ENCODE peak calls at places on chromosomes 4 and X, in seven cellular contexts. D, X, Q, W, E, A and C are unnamed samples. For H3K4me1, the result is how much of the 10 kb centered on the place peaks cover.

GRCh38 chr4:129239088-129239487 is 143.1 kb downstream of the C4orf33 start:
- DNase-seq in D (peak), W (no peak), A (no peak), E (peak), X (no peak), Q (peak), C (no peak)

GRCh38 chrX:16970977-16971376 is 24.5 kb downstream of the REPS2 start:
- DNase-seq in W (no peak), Q (no peak), D (no peak), E (no peak), A (no peak), X (peak), C (no peak)

GRCh38 chr4:142091085-142091513 is 454.7 kb downstream of the IL15 start:
- DNase-seq in W (no peak), E (no peak), X (peak), A (no peak), Q (peak), D (peak), C (no peak)

GRCh38 chr4:18227880-18228279 is 206.3 kb upstream of the LCORL start:
- DNase-seq in E (peak), Q (no peak), X (no peak), A (no peak), W (no peak), D (no peak), C (no peak)

GRCh38 chr4:109977854-109978501 is 65.3 kb downstream of the EGF start:
- DNase-seq in W (peak), E (no peak), D (peak), Q (peak), A (peak), X (peak), C (no peak)

GRCh38 chr4:41058426-41058825 is 155.9 kb downstream of the APBB2 start:
- DNase-seq in Q (no peak), E (no peak), D (no peak), W (no peak), X (no peak), A (no peak), C (no peak)

GRCh38 chr4:101199507-101200285 is 147.6 kb downstream of the PPP3CA start:
- DNase-seq in X (peak), D (no peak), Q (peak), A (peak), W (no peak), E (no peak), C (no peak)

GRCh38 chr4:73726000-73726399 is 14.4 kb upstream of the CXCL8 start:
- DNase-seq in Q (peak), X (peak), A (no peak), D (no peak), W (peak), E (no peak), C (no peak)

GRCh38 chr4:136643416-136643815 is 888.9 kb downstream of the PCDH18 start:
- DNase-seq in E (no peak), D (no peak), A (peak), X (peak), W (no peak), Q (no peak), C (no peak)

GRCh38 chrX:136728393-136728792 is 52.3 kb downstream of the ARHGEF6 start:
- DNase-seq in W (no peak), A (no peak), D (no peak), X (no peak), E (no peak), Q (no peak), C (no peak)

GRCh38 chrX:136735604-136736003 is 45.1 kb downstream of the ARHGEF6 start:
- DNase-seq in E (no peak), X (no peak), W (no peak), D (no peak), A (no peak), Q (no peak), C (no peak)

GRCh38 chrX:136731798-136732197 is 48.9 kb downstream of the ARHGEF6 start:
- DNase-seq in E (no peak), D (no peak), A (no peak), X (no peak), Q (no peak), W (no peak), C (no peak)

GRCh38 chrX:136733613-136734012 is 47.1 kb downstream of the ARHGEF6 start:
- DNase-seq in Q (no peak), D (no peak), A (no peak), X (no peak), E (no peak), W (no peak), C (no peak)

GRCh38 chrX:136731207-136731782 is 49.4 kb downstream of the ARHGEF6 start:
- DNase-seq in Q (no peak), E (no peak), D (no peak), X (no peak), W (no peak), A (no peak), C (no peak)
- TF ChIP-seq CTCF in Q (no peak), E (no peak), D (no peak), X (no peak), W (no peak), A (no peak), C (no peak)

GRCh38 chr4:147776600-147777175 is 44.8 kb downstream of the ARHGAP10 start:
- DNase-seq in E (no peak), A (no peak), W (no peak), D (no peak), X (no peak), Q (no peak), C (no peak)

GRCh38 chr4:147780137-147780777 is 48.4 kb downstream of the ARHGAP10 start:
- DNase-seq in E (no peak), W (no peak), D (peak), A (no peak), Q (no peak), X (no peak), C (no peak)

GRCh38 chr4:147777456-147778091 is 45.7 kb downstream of the ARHGAP10 start:
- DNase-seq in W (peak), X (peak), D (no peak), Q (peak), E (no peak), A (no peak), C (no peak)

GRCh38 chr4:147778942-147779341 is 47.1 kb downstream of the ARHGAP10 start:
- DNase-seq in A (no peak), D (no peak), E (no peak), W (no peak), Q (no peak), X (no peak), C (no peak)

GRCh38 chr4:147779449-147779848 is 47.6 kb downstream of the ARHGAP10 start:
- DNase-seq in A (no peak), W (no peak), D (no peak), X (no peak), E (no peak), Q (no peak), C (no peak)
- H3K4me1 ChIP-seq in A (under half), W (half or more), D (under half), X (under half), E (under half), Q (under half), C (half or more)

GRCh38 chrX:48972214-48973164 is 845 bp upstream of the KCND1 start:
- DNase-seq in E (peak), X (peak), W (peak), A (peak), Q (peak), D (peak), C (no peak)
- H3K4me3 ChIP-seq in E (no peak), X (no peak), W (no peak), A (peak), Q (peak), D (peak), C (peak)

GRCh38 chr4:60461551-60461950 is 738.6 kb upstream of the ADGRL3 start:
- DNase-seq in E (no peak), W (no peak), Q (no peak), A (no peak), D (no peak), X (no peak), C (no peak)

GRCh38 chr4:60463846-60464502 is 736.2 kb upstream of the ADGRL3 start:
- DNase-seq in D (no peak), A (no peak), W (no peak), Q (no peak), X (peak), E (no peak), C (no peak)
- TF ChIP-seq CTCF in D (no peak), A (peak), W (peak), Q (no peak), X (peak), E (no peak), C (no peak)

GRCh38 chrX:39171686-39172085 is 370.4 kb downstream of the MID1IP1 start:
- DNase-seq in Q (no peak), X (no peak), E (no peak), W (no peak), D (no peak), A (no peak), C (peak)

GRCh38 chrX:39170432-39170831 is 369.2 kb downstream of the MID1IP1 start:
- DNase-seq in E (no peak), D (no peak), X (no peak), A (no peak), Q (no peak), W (no peak), C (peak)

GRCh38 chrX:39165773-39166172 is 364.5 kb downstream of the MID1IP1 start:
- DNase-seq in A (no peak), E (no peak), Q (no peak), X (no peak), W (no peak), D (no peak), C (peak)

GRCh38 chrX:39167791-39168190 is 366.5 kb downstream of the MID1IP1 start:
- DNase-seq in A (peak), Q (no peak), W (no peak), X (peak), E (no peak), D (no peak), C (no peak)

DNA sequence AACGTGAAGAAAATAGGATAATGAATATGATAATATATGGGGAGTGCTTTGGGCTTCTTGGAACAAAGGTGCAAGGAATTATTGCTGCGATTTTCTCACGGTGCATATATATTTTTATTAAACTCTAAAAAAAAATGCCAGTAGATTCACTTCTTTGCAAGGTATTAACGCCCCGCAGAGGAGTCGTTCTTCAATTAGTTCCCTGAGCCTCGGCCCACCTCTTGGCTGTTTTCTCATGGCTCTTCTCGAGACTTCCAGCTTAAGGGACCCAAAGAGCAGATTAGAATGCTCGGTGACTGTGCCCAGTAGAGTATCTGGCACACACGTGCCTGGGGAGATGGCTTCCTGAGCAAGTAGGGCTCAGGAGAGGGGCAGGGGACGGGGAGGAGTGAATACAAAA is 367.4 kb downstream of the MID1IP1 start:
- DNase-seq in A (no peak), W (no peak), D (no peak), Q (no peak), X (no peak), E (no peak), C (peak)
- H3K4me1 ChIP-seq in A (under half), W (under half), D (under half), Q (under half), X (under half), E (under half), C (under half)

GRCh38 chrX:316351-317325 is 2.0 kb downstream of the GTPBP6 start:
- DNase-seq in W (no peak), D (no peak), E (peak), Q (no peak), A (no peak), X (no peak), C (no peak)
- H3K4me3 ChIP-seq in W (peak), D (no peak), E (no peak), Q (peak), A (no peak), X (no peak), C (no peak)

DNA sequence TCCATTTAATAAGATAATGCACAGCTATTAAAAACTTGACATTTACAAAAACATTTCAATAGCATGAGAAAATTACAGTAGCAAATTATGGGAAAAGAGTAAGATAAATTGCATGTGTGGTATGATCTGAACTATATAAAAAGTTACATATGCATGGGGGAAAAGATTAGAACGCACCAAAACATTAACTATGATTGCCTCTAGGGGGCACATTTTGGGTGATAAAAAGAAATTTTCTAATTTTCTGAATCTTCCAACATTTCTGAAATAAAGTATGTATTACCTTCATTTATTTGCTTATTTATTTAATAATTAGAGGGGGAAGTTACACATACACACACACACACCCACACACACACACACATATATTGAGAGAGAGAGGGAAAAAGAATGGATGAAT is 19.6 kb upstream of the KDM5C start:
- DNase-seq in X (peak), E (no peak), D (no peak), W (no peak), A (no peak), Q (no peak), C (no peak)
- TF ChIP-seq CTCF in X (peak), E (no peak), D (no peak), W (peak), A (peak), Q (peak), C (no peak)

GRCh38 chrX:20441123-20441522 is 174.4 kb upstream of the RPS6KA3 start:
- DNase-seq in W (no peak), X (no peak), E (no peak), A (no peak), D (no peak), Q (no peak), C (no peak)
- H3K4me1 ChIP-seq in W (under half), X (under half), E (under half), A (under half), D (under half), Q (under half), C (under half)

DNA sequence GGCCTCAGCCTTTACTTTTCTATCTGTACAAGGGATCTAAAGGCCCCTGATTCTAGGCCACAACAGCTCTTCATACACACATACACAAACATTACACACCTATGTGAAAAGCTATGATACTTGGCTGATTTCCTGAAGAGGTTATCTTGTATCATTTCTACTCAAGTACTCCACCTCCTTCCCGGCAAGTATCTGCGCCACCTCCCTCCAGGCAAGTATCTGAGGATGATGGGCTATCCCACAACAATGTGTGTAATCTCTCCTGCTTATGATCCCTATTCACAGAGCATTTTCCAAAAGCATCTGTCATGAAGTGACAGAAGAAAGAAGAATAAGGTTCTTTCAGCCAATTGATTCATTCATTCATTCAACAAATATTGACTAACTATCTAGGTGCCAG is 36.8 kb downstream of the AFAP1 start:
- DNase-seq in E (no peak), D (no peak), A (no peak), X (no peak), W (no peak), Q (no peak), C (no peak)
- H3K4me3 ChIP-seq in E (no peak), D (no peak), A (peak), X (no peak), W (no peak), Q (no peak), C (no peak)

DNA sequence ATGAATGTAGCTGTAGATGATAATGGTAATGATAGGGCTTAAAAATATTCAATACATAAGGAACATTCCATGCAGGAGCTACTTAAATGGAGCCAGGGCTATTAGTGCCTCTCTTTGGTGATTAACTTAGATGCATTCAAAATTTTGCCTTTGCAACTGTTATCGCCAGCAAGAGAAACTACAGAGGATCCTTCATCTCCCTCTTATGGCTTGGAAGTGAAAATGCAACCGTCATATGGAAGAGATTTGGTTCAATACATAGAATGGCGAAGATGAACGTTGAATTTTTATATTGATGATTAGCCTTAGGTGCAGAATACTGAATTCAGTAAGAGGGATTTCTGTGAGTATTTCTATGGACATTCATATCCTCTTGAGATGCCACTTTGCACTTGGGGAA is 134.5 kb upstream of the NLGN4X start:
- DNase-seq in X (no peak), W (no peak), Q (no peak), E (no peak), D (no peak), A (peak), C (no peak)
- TF ChIP-seq CTCF in X (no peak), W (no peak), Q (no peak), E (no peak), D (no peak), A (no peak), C (no peak)